ENCODE peak calls at places on chromosomes 13 and 19, in six cellular contexts. G is WTC11, R is GM12878, K is H1, N is HepG2, S is HCT116. Z is an unnamed sample.

GRCh38 chr19:33399745-33400681 is 26.5 kb downstream of the CEBPG start:
- DNase-seq in G (peak), R (no peak), K (no peak), N (no peak), S (no peak), Z (no peak)

GRCh38 chr19:58544591-58545285 is 874 bp downstream of the TRIM28 start:
- DNase-seq in G (peak), R (no peak), K (no peak), N (no peak), S (no peak), Z (peak)

GRCh38 chr19:31974290-31974689 is 371.1 kb upstream of the ZNF507 start:
- DNase-seq in G (no peak), R (no peak), K (no peak), N (no peak), S (no peak), Z (no peak)

GRCh38 chr13:32669030-32669646 is 82.9 kb downstream of the PDS5B start:
- DNase-seq in G (no peak), R (no peak), K (no peak), N (peak), S (peak), Z (peak)

GRCh38 chr19:43743059-43743458 is 11.7 kb downstream of the SMG9 start:
- DNase-seq in G (no peak), R (no peak), K (no peak), N (no peak), S (no peak), Z (no peak)

GRCh38 chr13:49308104-49308875 is 60.6 kb downstream of the CDADC1 start:
- DNase-seq in G (no peak), R (no peak), K (no peak), N (peak), S (no peak), Z (no peak)

GRCh38 chr19:29680447-29680846 is 15.2 kb downstream of the PLEKHF1 start:
- DNase-seq in G (no peak), R (no peak), K (no peak), N (no peak), S (no peak), Z (no peak)

GRCh38 chr19:29875931-29876330 is 64.1 kb downstream of the CCNE1 start:
- DNase-seq in G (no peak), R (no peak), K (no peak), N (no peak), S (no peak), Z (no peak)

GRCh38 chr13:38775085-38775484 is 88.2 kb downstream of the FREM2 start:
- DNase-seq in G (no peak), R (no peak), K (no peak), N (no peak), S (no peak), Z (no peak)

GRCh38 chr19:2455481-2456300 is 1.1 kb downstream of the LMNB2 start:
- DNase-seq in G (peak), R (no peak), K (no peak), N (no peak), S (no peak), Z (peak)

GRCh38 chr19:7293795-7294570 is at the start of gene INSR:
- DNase-seq in G (peak), R (peak), K (peak), N (peak), S (peak), Z (peak)

GRCh38 chr13:33277946-33278345 is 7.6 kb downstream of the STARD13 start:
- DNase-seq in G (no peak), R (no peak), K (no peak), N (no peak), S (no peak), Z (no peak)

GRCh38 chr19:47020992-47021496 is 1.4 kb downstream of the NPAS1 start:
- DNase-seq in G (peak), R (no peak), K (peak), N (no peak), S (no peak), Z (peak)

GRCh38 chr13:30713133-30713532 is 22.2 kb upstream of the ALOX5AP start:
- DNase-seq in G (no peak), R (no peak), K (no peak), N (no peak), S (no peak), Z (peak)

GRCh38 chr19:55279773-55280643 is at the start of gene HSPBP1:
- DNase-seq in G (peak), R (peak), K (peak), N (peak), S (peak), Z (peak)

GRCh38 chr19:48403606-48404005 is 10.1 kb downstream of the GRIN2D start:
- DNase-seq in G (peak), R (no peak), K (peak), N (peak), S (no peak), Z (peak)

GRCh38 chr13:94236876-94237275 is 242.6 kb downstream of the DCT start:
- DNase-seq in G (no peak), R (no peak), K (no peak), N (no peak), S (no peak), Z (no peak)

GRCh38 chr19:13069415-13070369 is 33.0 kb downstream of the LYL1 start:
- DNase-seq in G (no peak), R (no peak), K (no peak), N (no peak), S (no peak), Z (peak)

GRCh38 chr19:35949131-35949530 is 13.0 kb downstream of the LRFN3 start:
- DNase-seq in G (no peak), R (no peak), K (no peak), N (no peak), S (no peak), Z (no peak)

GRCh38 chr13:42878721-42879120 is 97.3 kb downstream of the FAM216B start:
- DNase-seq in G (no peak), R (no peak), K (no peak), N (no peak), S (no peak), Z (no peak)

GRCh38 chr13:98575876-98576214 is 1.1 kb downstream of the STK24 start:
- DNase-seq in G (no peak), R (no peak), K (no peak), N (no peak), S (no peak), Z (no peak)

GRCh38 chr19:17289489-17289888 is 7.8 kb downstream of the ANKLE1 start:
- DNase-seq in G (peak), R (no peak), K (peak), N (no peak), S (peak), Z (peak)

GRCh38 chr13:111460548-111461444 is 140.4 kb downstream of the TEX29 start:
- DNase-seq in G (peak), R (no peak), K (peak), N (peak), S (peak), Z (peak)

GRCh38 chr19:45503909-45504308 is 3.4 kb upstream of the VASP start:
- DNase-seq in G (no peak), R (no peak), K (no peak), N (no peak), S (no peak), Z (no peak)

GRCh38 chr13:23630349-23631093 is 60.3 kb downstream of the TNFRSF19 start:
- DNase-seq in G (no peak), R (no peak), K (no peak), N (peak), S (no peak), Z (no peak)

GRCh38 chr13:97574926-97575325 is 141.0 kb downstream of the RAP2A start:
- DNase-seq in G (peak), R (no peak), K (peak), N (peak), S (peak), Z (no peak)

GRCh38 chr19:40521276-40521675 is 54.5 kb downstream of the SPTBN4 start:
- DNase-seq in G (no peak), R (no peak), K (no peak), N (peak), S (no peak), Z (no peak)

GRCh38 chr13:37618554-37618953 is 20.0 kb upstream of the POSTN start:
- DNase-seq in G (no peak), R (no peak), K (no peak), N (no peak), S (no peak), Z (no peak)

GRCh38 chr13:23618341-23618740 is 48.1 kb downstream of the TNFRSF19 start:
- DNase-seq in G (no peak), R (no peak), K (no peak), N (no peak), S (no peak), Z (no peak)

GRCh38 chr19:49567722-49568454 is 12.5 kb downstream of the NOSIP start:
- DNase-seq in G (no peak), R (no peak), K (no peak), N (no peak), S (no peak), Z (no peak)

GRCh38 chr13:93687261-93687660 is 460.7 kb downstream of the GPC6 start:
- DNase-seq in G (no peak), R (no peak), K (no peak), N (no peak), S (no peak), Z (no peak)

GRCh38 chr19:10001899-10002298 is 8.4 kb downstream of the COL5A3 start:
- DNase-seq in G (peak), R (no peak), K (peak), N (peak), S (no peak), Z (peak)

GRCh38 chr13:100673376-100673830 is 1.2 kb downstream of the TMTC4 start:
- DNase-seq in G (peak), R (no peak), K (peak), N (no peak), S (no peak), Z (no peak)

GRCh38 chr13:106103779-106104178 is 431.7 kb downstream of the EFNB2 start:
- DNase-seq in G (no peak), R (no peak), K (no peak), N (no peak), S (peak), Z (no peak)

GRCh38 chr13:23468811-23469210 is 35.3 kb upstream of the SACS start:
- DNase-seq in G (no peak), R (no peak), K (no peak), N (no peak), S (no peak), Z (no peak)

GRCh38 chr13:44843403-44843802 is 145.9 kb downstream of the NUFIP1 start:
- DNase-seq in G (no peak), R (no peak), K (no peak), N (no peak), S (no peak), Z (no peak)

GRCh38 chr13:39588384-39588783 is 14.6 kb downstream of the LHFPL6 start:
- DNase-seq in G (no peak), R (no peak), K (no peak), N (no peak), S (no peak), Z (no peak)

GRCh38 chr13:23574421-23574820 is 4.2 kb downstream of the TNFRSF19 start:
- DNase-seq in G (no peak), R (no peak), K (no peak), N (no peak), S (no peak), Z (no peak)

GRCh38 chr19:18427080-18427751 is 8.0 kb downstream of the SSBP4 start:
- DNase-seq in G (no peak), R (no peak), K (no peak), N (no peak), S (no peak), Z (no peak)

DNA sequence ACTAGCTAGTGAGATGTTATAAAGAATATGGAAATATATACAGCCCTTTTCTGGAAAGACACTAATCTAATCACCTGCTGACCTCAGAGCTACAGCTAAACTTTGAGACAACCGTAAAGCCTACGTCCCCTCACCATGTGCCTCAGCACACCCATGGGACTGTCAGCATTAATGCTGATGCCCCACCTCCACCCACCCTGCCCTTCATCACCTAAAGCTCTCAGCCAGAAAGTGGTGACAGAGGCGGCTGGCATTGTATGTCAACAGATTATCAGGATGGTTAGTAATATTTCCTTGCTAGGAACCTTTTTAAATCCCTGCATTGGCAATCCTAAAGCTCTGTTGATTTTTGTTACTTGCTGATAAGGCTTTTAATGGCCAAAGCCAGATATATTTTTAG is 1177.9 kb downstream of the DIAPH3 start:
- DNase-seq in G (no peak), R (no peak), K (no peak), N (no peak), S (no peak), Z (no peak)
- TF ChIP-seq ATF3 in G (no peak), R (no peak), K (no peak), N (no peak), S (no peak), Z (no peak)

GRCh38 chr19:57192993-57193392 is 1.7 kb downstream of the ZNF264 start:
- DNase-seq in G (no peak), R (no peak), K (no peak), N (no peak), S (no peak), Z (no peak)

GRCh38 chr19:57191141-57192063 is at the start of gene ZNF264:
- DNase-seq in G (peak), R (peak), K (peak), N (peak), S (peak), Z (peak)

GRCh38 chr19:57190301-57190700 is 999 bp upstream of the ZNF264 start:
- DNase-seq in G (no peak), R (no peak), K (no peak), N (no peak), S (no peak), Z (no peak)

DNA sequence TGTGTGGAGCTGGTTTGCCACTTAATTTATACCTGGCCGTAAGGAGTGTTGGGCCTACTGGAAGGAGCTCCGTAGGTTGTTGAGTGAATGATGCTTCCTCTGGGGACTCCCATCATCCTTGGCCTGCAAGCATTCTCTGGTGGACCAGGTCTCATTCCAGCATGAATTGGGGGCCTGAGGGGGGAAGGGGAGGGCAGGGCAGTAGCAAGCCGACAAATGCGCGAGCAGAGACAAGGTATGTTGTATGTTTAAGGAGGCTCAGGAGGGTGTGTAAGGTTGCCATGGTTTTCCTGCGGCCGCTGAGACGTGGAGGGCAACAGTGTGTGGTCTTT is 730 bp downstream of the ZNF264 start:
- DNase-seq in G (no peak), R (no peak), K (no peak), N (no peak), S (no peak), Z (no peak)
- TF ChIP-seq ATF3 in G (no peak), R (no peak), K (no peak), N (no peak), S (no peak), Z (no peak)

GRCh38 chr19:50994129-50994528 is 7.3 kb downstream of the KLK8 start:
- DNase-seq in G (no peak), R (peak), K (no peak), N (no peak), S (no peak), Z (peak)
- TF ChIP-seq ATF3 in G (no peak), R (no peak), K (peak), N (no peak), S (no peak), Z (no peak)

GRCh38 chr13:53141336-53141735 is 112.7 kb downstream of the OLFM4 start:
- DNase-seq in G (no peak), R (no peak), K (no peak), N (no peak), S (no peak), Z (no peak)
- TF ChIP-seq ATF3 in G (no peak), R (no peak), K (no peak), N (no peak), S (no peak), Z (no peak)

GRCh38 chr13:21672811-21673591 is 2.1 kb downstream of the FGF9 start:
- DNase-seq in G (no peak), R (no peak), K (no peak), N (no peak), S (no peak), Z (no peak)

GRCh38 chr13:21670006-21670882 is 629 bp upstream of the FGF9 start:
- DNase-seq in G (peak), R (no peak), K (no peak), N (no peak), S (no peak), Z (peak)

GRCh38 chr13:21668665-21669599 is 1.9 kb upstream of the FGF9 start:
- DNase-seq in G (peak), R (no peak), K (peak), N (no peak), S (no peak), Z (no peak)

GRCh38 chr13:21671793-21672680 is 1.2 kb downstream of the FGF9 start:
- DNase-seq in G (no peak), R (no peak), K (peak), N (no peak), S (no peak), Z (no peak)

DNA sequence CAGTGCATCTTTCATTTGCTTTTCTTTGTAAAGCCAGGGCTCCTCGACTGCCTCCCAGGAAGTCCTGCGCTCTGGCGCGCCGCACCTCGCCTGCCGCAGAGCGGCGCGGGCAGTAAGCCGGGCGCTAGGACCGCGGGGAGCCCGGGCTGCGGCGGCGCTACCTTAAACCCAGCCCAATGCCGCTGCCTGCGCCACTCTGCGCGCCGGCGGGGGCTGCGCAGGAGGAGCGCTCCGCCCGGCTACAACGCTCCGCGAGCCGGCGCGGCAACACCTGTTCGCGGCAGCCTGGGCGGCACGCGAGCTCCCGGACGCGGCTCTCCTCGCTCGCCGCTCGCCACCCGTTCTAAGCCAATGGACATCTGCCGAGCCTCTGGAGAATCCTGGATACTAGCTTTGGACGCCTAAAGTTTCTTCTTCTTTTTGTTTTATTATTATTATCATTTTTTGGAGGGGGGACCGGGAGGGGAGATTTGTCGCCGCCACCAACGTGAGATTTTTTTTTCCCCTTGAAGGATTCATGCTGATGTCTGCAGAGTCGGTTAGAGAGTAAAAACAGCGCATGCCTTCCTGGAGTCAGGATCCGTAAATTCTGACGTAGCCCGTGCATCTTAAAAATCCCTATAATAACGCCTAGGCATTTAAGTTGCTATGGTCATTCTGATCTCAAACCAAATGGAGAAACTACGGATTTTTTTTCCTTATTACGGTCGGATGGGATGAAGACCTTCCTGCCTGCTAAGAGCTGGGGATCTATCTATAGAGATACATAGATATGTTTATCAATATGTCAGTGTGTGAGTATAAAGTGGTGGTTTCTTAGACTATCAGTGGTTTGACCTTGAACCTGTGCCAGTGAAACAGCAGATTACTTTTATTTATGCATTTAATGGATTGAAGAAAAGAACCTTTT is at the start of gene FGF9:
- DNase-seq in G (peak), R (peak), K (peak), N (peak), S (peak), Z (peak)
- TF ChIP-seq ATF3 in G (no peak), R (no peak), K (no peak), N (peak), S (no peak), Z (no peak)

GRCh38 chr19:34416021-34416545 is 11.9 kb downstream of the PDCD2L start:
- DNase-seq in G (no peak), R (no peak), K (no peak), N (no peak), S (no peak), Z (no peak)
- TF ChIP-seq ATF3 in G (no peak), R (no peak), K (no peak), N (no peak), S (no peak), Z (no peak)

GRCh38 chr19:14809272-14810057 is 25.5 kb downstream of the OR7A5 start:
- DNase-seq in G (no peak), R (no peak), K (no peak), N (peak), S (no peak), Z (no peak)

GRCh38 chr19:14798760-14799159 is 20.4 kb upstream of the ADGRE2 start:
- DNase-seq in G (no peak), R (no peak), K (no peak), N (no peak), S (no peak), Z (peak)

GRCh38 chr19:14804755-14805154 is 26.4 kb upstream of the ADGRE2 start:
- DNase-seq in G (no peak), R (no peak), K (no peak), N (no peak), S (no peak), Z (no peak)
- TF ChIP-seq ATF3 in G (no peak), R (no peak), K (no peak), N (no peak), S (no peak), Z (no peak)

Z was measured in K562.